ENCODE peak calls at places on chromosomes 13 and 19, in nine cellular contexts. B is brain microvascular endothelial cell, H is NCI-H1092 treated with DMSO at 0.1 percent for 48 hours, U is bronchial epithelial cell, V is choroid plexus epithelial cell, D is WTC11, F is heart left ventricle, J is MV-4-11, A is HFFc6. Y is an unnamed sample.

GRCh38 chr13:47126432-47126831 is 229.6 kb upstream of the HTR2A start:
- DNase-seq in V (peak), B (no peak), A (no peak), F (no peak), D (no peak), U (no peak), H (no peak), J (no peak), Y (no peak)

GRCh38 chr19:35731353-35731752 is 10.9 kb downstream of the IGFLR1 start:
- DNase-seq in J (no peak), F (no peak), H (no peak), V (no peak), A (no peak), D (no peak), U (no peak), B (no peak), Y (no peak)

GRCh38 chr19:45717983-45718650 is 12.6 kb downstream of the FBXO46 start:
- DNase-seq in D (no peak), V (peak), F (no peak), J (no peak), A (no peak), H (no peak), B (no peak), U (no peak), Y (no peak)

GRCh38 chr13:31199849-31200635 is at the start of gene B3GLCT:
- DNase-seq in A (peak), H (peak), F (peak), D (peak), V (peak), J (peak), U (peak), B (peak), Y (peak)

GRCh38 chr13:98565726-98566577 is 11.0 kb downstream of the STK24 start:
- DNase-seq in D (no peak), J (no peak), V (no peak), H (peak), F (peak), B (no peak), A (no peak), U (no peak), Y (no peak)

GRCh38 chr13:31090921-31091624 is 70.6 kb downstream of the HSPH1 start:
- DNase-seq in V (peak), F (no peak), A (no peak), U (no peak), H (no peak), B (no peak), D (no peak), J (no peak), Y (peak)

GRCh38 chr19:38047048-38047435 is 140.0 kb downstream of the SIPA1L3 start:
- DNase-seq in A (no peak), U (no peak), H (no peak), J (no peak), V (no peak), F (no peak), B (no peak), D (no peak), Y (peak)

GRCh38 chr19:11479470-11480080 is 1.3 kb downstream of the ELAVL3 start:
- DNase-seq in F (no peak), V (peak), B (no peak), H (peak), D (peak), U (no peak), J (peak), A (no peak), Y (peak)

GRCh38 chr19:16496613-16496983 is 404 bp downstream of the C19orf44 start:
- DNase-seq in U (peak), B (peak), F (peak), A (peak), V (peak), J (no peak), D (no peak), H (no peak), Y (peak)

GRCh38 chr19:22617614-22618325 is 16.4 kb upstream of the ZNF492 start:
- DNase-seq in B (no peak), A (no peak), V (no peak), D (no peak), F (peak), J (no peak), H (no peak), U (no peak), Y (no peak)

GRCh38 chr19:21765151-21765550 is 2.2 kb downstream of the ZNF100 start:
- DNase-seq in H (no peak), U (peak), V (no peak), D (no peak), J (no peak), F (no peak), B (no peak), A (no peak), Y (peak)

GRCh38 chr19:51541458-51542357 is 10.2 kb upstream of the SIGLEC6 start:
- DNase-seq in V (no peak), F (no peak), U (no peak), J (no peak), H (no peak), D (no peak), B (no peak), A (no peak), Y (no peak)

GRCh38 chr19:38917921-38918491 is 6.0 kb upstream of the CCER2 start:
- DNase-seq in J (peak), H (no peak), A (no peak), F (no peak), B (no peak), U (no peak), V (no peak), D (no peak), Y (no peak)

GRCh38 chr19:46442808-46443450 is 14.2 kb upstream of the PNMA8C start:
- DNase-seq in D (no peak), F (no peak), A (peak), H (no peak), B (peak), V (peak), J (no peak), U (peak), Y (no peak)

GRCh38 chr19:47390533-47391488 is 28.5 kb downstream of the MEIS3 start:
- DNase-seq in F (no peak), D (no peak), U (no peak), J (no peak), B (no peak), V (no peak), H (peak), A (no peak), Y (no peak)

GRCh38 chr19:33133438-33134031 is 1.6 kb downstream of the WDR88 start:
- DNase-seq in A (no peak), F (no peak), V (peak), B (no peak), U (no peak), H (peak), J (no peak), D (peak), Y (peak)

GRCh38 chr19:2302319-2303208 is 5.4 kb downstream of the LINGO3 start:
- DNase-seq in V (peak), F (peak), B (peak), U (no peak), D (peak), J (peak), H (no peak), A (no peak), Y (peak)

GRCh38 chr13:48081739-48082138 is 13.2 kb downstream of the MED4 start:
- DNase-seq in F (no peak), V (no peak), J (no peak), H (no peak), B (no peak), A (no peak), D (no peak), U (no peak), Y (no peak)

GRCh38 chr13:35598790-35599369 is 122.4 kb upstream of the MAB21L1 start:
- DNase-seq in V (peak), H (no peak), U (peak), J (no peak), A (no peak), F (no peak), B (no peak), D (no peak), Y (no peak)

GRCh38 chr13:50589651-50590054 is 253.8 kb downstream of the DLEU7 start:
- DNase-seq in F (no peak), H (no peak), V (peak), J (peak), D (no peak), B (peak), U (peak), A (peak), Y (no peak)

GRCh38 chr19:33443638-33444195 is 70.2 kb downstream of the CEBPG start:
- DNase-seq in D (no peak), V (no peak), H (no peak), A (no peak), U (no peak), B (no peak), J (no peak), F (no peak), Y (no peak)

GRCh38 chr13:70723732-70724131 is 615.5 kb upstream of the KLHL1 start:
- DNase-seq in D (no peak), B (peak), U (no peak), F (no peak), A (no peak), H (peak), J (no peak), V (peak), Y (peak)

GRCh38 chr13:71079638-71080037 is 787.4 kb downstream of the DACH1 start:
- DNase-seq in D (no peak), H (no peak), U (no peak), A (no peak), F (no peak), V (peak), B (peak), J (no peak), Y (peak)

GRCh38 chr13:20425819-20426219 is 99.8 kb downstream of the CRYL1 start:
- DNase-seq in J (no peak), F (no peak), B (no peak), D (no peak), U (peak), H (no peak), A (no peak), V (no peak), Y (no peak)

GRCh38 chr13:23020246-23020843 is 160.4 kb upstream of the SGCG start:
- DNase-seq in B (peak), V (peak), H (peak), A (peak), D (peak), U (peak), F (peak), J (peak), Y (peak)

GRCh38 chr19:49430172-49430677 is 5.0 kb downstream of the GFY start:
- DNase-seq in H (no peak), A (no peak), D (no peak), V (no peak), J (no peak), F (no peak), B (no peak), U (no peak), Y (peak)

GRCh38 chr19:46604781-46605355 is 3.7 kb downstream of the CALM3 start:
- DNase-seq in V (no peak), B (no peak), U (no peak), J (no peak), H (no peak), D (peak), A (no peak), F (no peak), Y (no peak)

GRCh38 chr19:46728693-46729339 is 11.9 kb upstream of the PRKD2 start:
- DNase-seq in D (peak), J (peak), H (no peak), B (peak), U (peak), A (peak), V (peak), F (peak), Y (peak)

GRCh38 chr19:1251233-1251502 is 2.8 kb downstream of the MIDN start:
- DNase-seq in D (no peak), F (peak), J (no peak), A (peak), U (peak), B (peak), V (peak), H (peak), Y (peak)

GRCh38 chr19:55116232-55117062 is 990 bp downstream of the PPP1R12C start:
- DNase-seq in H (no peak), D (no peak), F (peak), U (peak), A (peak), B (peak), V (peak), J (peak), Y (peak)

GRCh38 chr13:29593605-29594297 is 1.7 kb downstream of the SLC7A1 start:
- DNase-seq in D (no peak), H (no peak), J (no peak), F (no peak), V (no peak), A (no peak), U (no peak), B (no peak), Y (peak)

GRCh38 chr19:46251415-46251814 is 21.9 kb downstream of the IGFL1 start:
- DNase-seq in F (no peak), H (no peak), U (peak), V (no peak), B (no peak), D (no peak), A (no peak), J (no peak), Y (no peak)

GRCh38 chr13:44573071-44573470 is 3.1 kb downstream of the TSC22D1 start:
- DNase-seq in J (no peak), B (no peak), F (no peak), U (no peak), H (no peak), D (no peak), V (no peak), A (no peak), Y (peak)

GRCh38 chr13:52833261-52833660 is 15.2 kb downstream of the PCDH8 start:
- DNase-seq in H (no peak), F (no peak), D (no peak), B (no peak), J (no peak), U (no peak), A (no peak), V (no peak), Y (peak)

GRCh38 chr19:18013621-18014111 is 5.7 kb downstream of the ARRDC2 start:
- DNase-seq in V (no peak), F (no peak), J (no peak), B (no peak), D (no peak), A (no peak), H (no peak), U (no peak), Y (no peak)

GRCh38 chr19:38990949-38991697 is 15.6 kb upstream of the FBXO17 start:
- DNase-seq in D (no peak), F (no peak), B (no peak), V (no peak), J (no peak), H (no peak), U (no peak), A (peak), Y (no peak)

GRCh38 chr19:34430738-34431625 is 2.8 kb downstream of the UBA2 start:
- DNase-seq in A (peak), J (peak), U (peak), V (peak), B (peak), F (no peak), H (peak), D (peak), Y (peak)

GRCh38 chr13:113573065-113573464 is 11.5 kb upstream of the TFDP1 start:
- DNase-seq in U (peak), J (no peak), D (no peak), B (no peak), H (no peak), F (no peak), V (no peak), A (no peak), Y (no peak)

GRCh38 chr19:4589579-4590410 is 30.3 kb upstream of the SEMA6B start:
- DNase-seq in D (no peak), B (no peak), U (no peak), V (no peak), H (peak), A (no peak), F (peak), J (peak), Y (no peak)

GRCh38 chr13:99981115-99982020 is at the start of gene ZIC2:
- DNase-seq in D (peak), J (peak), A (peak), H (peak), V (peak), B (peak), U (no peak), F (no peak), Y (no peak)

Y was measured in NCI-H69.